ENCODE peak calls at places on chromosomes 13 and 19, in four cellular contexts. One of them, this sample, is unnamed.

GRCh38 chr19:18456974-18457373 is 19.0 kb upstream of the ISYNA1 start:
- DNase-seq in stimulated activated naive B cell treated with anti-CD40 and anti-IgM and Interleukin-4, amounts not matched to agents 10 μg/mL and 1 μg/mL and 100 μg/mL, for 72 hours: no peak
- DNase-seq in posterior cingulate gyrus: peak; percentile 93
- DNase-seq in NCI-H2029 treated with DMSO at 0.1 percent for 48 hours: no peak
- DNase-seq in this sample: no peak

GRCh38 chr13:30408319-30409101 is 13.8 kb upstream of the UBE2L5 start:
- DNase-seq in stimulated activated naive B cell treated with anti-CD40 and anti-IgM and Interleukin-4, amounts not matched to agents 10 μg/mL and 1 μg/mL and 100 μg/mL, for 72 hours: peak; percentile 89
- DNase-seq in posterior cingulate gyrus: peak; percentile 97
- DNase-seq in NCI-H2029 treated with DMSO at 0.1 percent for 48 hours: peak; percentile 26
- DNase-seq in this sample: no peak

GRCh38 chr13:25771208-25771607 is 280.6 kb downstream of the SHISA2 start:
- DNase-seq in stimulated activated naive B cell treated with anti-CD40 and anti-IgM and Interleukin-4, amounts not matched to agents 10 μg/mL and 1 μg/mL and 100 μg/mL, for 72 hours: no peak
- DNase-seq in posterior cingulate gyrus: no peak
- DNase-seq in NCI-H2029 treated with DMSO at 0.1 percent for 48 hours: no peak
- DNase-seq in this sample: no peak

GRCh38 chr19:35347171-35347929 is at the start of gene FFAR1:
- DNase-seq in stimulated activated naive B cell treated with anti-CD40 and anti-IgM and Interleukin-4, amounts not matched to agents 10 μg/mL and 1 μg/mL and 100 μg/mL, for 72 hours: peak; percentile 83
- DNase-seq in posterior cingulate gyrus: peak; percentile 31
- DNase-seq in NCI-H2029 treated with DMSO at 0.1 percent for 48 hours: no peak
- DNase-seq in this sample: no peak

GRCh38 chr19:9834726-9835506 is at the start of gene PIN1:
- DNase-seq in stimulated activated naive B cell treated with anti-CD40 and anti-IgM and Interleukin-4, amounts not matched to agents 10 μg/mL and 1 μg/mL and 100 μg/mL, for 72 hours: peak; percentile 99
- DNase-seq in posterior cingulate gyrus: peak; percentile 100
- DNase-seq in NCI-H2029 treated with DMSO at 0.1 percent for 48 hours: peak; percentile 89
- DNase-seq in this sample: peak; percentile 71

GRCh38 chr13:41500501-41500900 is 43.2 kb downstream of the RGCC start:
- DNase-seq in stimulated activated naive B cell treated with anti-CD40 and anti-IgM and Interleukin-4, amounts not matched to agents 10 μg/mL and 1 μg/mL and 100 μg/mL, for 72 hours: no peak
- DNase-seq in posterior cingulate gyrus: no peak
- DNase-seq in NCI-H2029 treated with DMSO at 0.1 percent for 48 hours: no peak
- DNase-seq in this sample: no peak

GRCh38 chr13:79710376-79710775 is 229.4 kb downstream of the NDFIP2 start:
- DNase-seq in stimulated activated naive B cell treated with anti-CD40 and anti-IgM and Interleukin-4, amounts not matched to agents 10 μg/mL and 1 μg/mL and 100 μg/mL, for 72 hours: no peak
- DNase-seq in posterior cingulate gyrus: no peak
- DNase-seq in NCI-H2029 treated with DMSO at 0.1 percent for 48 hours: no peak
- DNase-seq in this sample: no peak

GRCh38 chr13:73765651-73766384 is 368.4 kb downstream of the KLF12 start:
- DNase-seq in stimulated activated naive B cell treated with anti-CD40 and anti-IgM and Interleukin-4, amounts not matched to agents 10 μg/mL and 1 μg/mL and 100 μg/mL, for 72 hours: peak; percentile 51
- DNase-seq in posterior cingulate gyrus: peak; percentile 90
- DNase-seq in NCI-H2029 treated with DMSO at 0.1 percent for 48 hours: peak; percentile 66
- DNase-seq in this sample: peak; percentile 73

GRCh38 chr13:34416833-34417425 is 525.1 kb upstream of the NBEA start:
- DNase-seq in stimulated activated naive B cell treated with anti-CD40 and anti-IgM and Interleukin-4, amounts not matched to agents 10 μg/mL and 1 μg/mL and 100 μg/mL, for 72 hours: no peak
- DNase-seq in posterior cingulate gyrus: no peak
- DNase-seq in NCI-H2029 treated with DMSO at 0.1 percent for 48 hours: peak; percentile 56
- DNase-seq in this sample: no peak

GRCh38 chr19:1272423-1273262 is 2.7 kb upstream of the FAM174C start:
- DNase-seq in stimulated activated naive B cell treated with anti-CD40 and anti-IgM and Interleukin-4, amounts not matched to agents 10 μg/mL and 1 μg/mL and 100 μg/mL, for 72 hours: no peak
- DNase-seq in posterior cingulate gyrus: no peak
- DNase-seq in NCI-H2029 treated with DMSO at 0.1 percent for 48 hours: no peak
- DNase-seq in this sample: no peak

This sample was measured in NCI-H187 treated with DMSO at 0.1 percent for 48 hours.